ENCODE peak calls at places on chromosomes 16 and 17, in ten cellular contexts. Z is glutamatergic neuron, J is type B pancreatic cell, O is transverse colon, W is pancreas, H is fibroblast of lung, G is H9, U is body of pancreas, V is epithelial cell of proximal tubule, Q is endothelial cell. K is an unnamed sample.

GRCh38 chr17:80385046-80385445 is 29.9 kb upstream of the ENDOV start:
- DNase-seq in Z (no peak), J (no peak), O (no peak), W (no peak), H (no peak), G (no peak), U (no peak), V (no peak), Q (no peak), K (no peak)

GRCh38 chr16:73713817-73714495 is 582.7 kb upstream of the PSMD7 start:
- DNase-seq in Z (peak; percentile 51), J (no peak), O (peak; percentile 23), W (no peak), H (peak; percentile 41), G (peak; percentile 60), U (peak; percentile 14), V (no peak), Q (peak; percentile 65), K (peak; percentile 52)

GRCh38 chr17:81429813-81430510 is 34.7 kb downstream of the BAHCC1 start:
- DNase-seq in Z (no peak), J (no peak), O (no peak), W (no peak), H (peak; percentile 69), G (no peak), U (peak; percentile 51), V (no peak), Q (no peak), K (peak; percentile 54)

GRCh38 chr16:81496742-81497141 is 52.1 kb downstream of the CMIP start:
- DNase-seq in Z (no peak), J (no peak), O (no peak), W (peak; percentile 65), H (no peak), G (no peak), U (no peak), V (no peak), Q (no peak), K (no peak)

GRCh38 chr17:82103588-82104451 is 5.8 kb upstream of the FASN start:
- DNase-seq in Z (no peak), J (no peak), O (peak; percentile 63), W (peak; percentile 84), H (peak; percentile 29), G (peak; percentile 83), U (peak; percentile 78), V (no peak), Q (no peak), K (peak; percentile 38)

GRCh38 chr17:80544655-80545498 is at the start of gene RPTOR:
- DNase-seq in Z (peak; percentile 95), J (peak; percentile 91), O (peak; percentile 94), W (peak; percentile 94), H (peak; percentile 92), G (peak; percentile 94), U (peak; percentile 94), V (no peak), Q (peak; percentile 88), K (peak; percentile 91)

GRCh38 chr16:68332411-68333121 is 21.7 kb downstream of the PRMT7 start:
- DNase-seq in Z (no peak), J (no peak), O (peak; percentile 37), W (no peak), H (peak; percentile 75), G (no peak), U (no peak), V (no peak), Q (peak; percentile 54), K (no peak)

GRCh38 chr16:89473791-89474414 is 16.5 kb downstream of the ANKRD11 start:
- DNase-seq in Z (no peak), J (no peak), O (no peak), W (no peak), H (peak; percentile 48), G (no peak), U (no peak), V (peak; percentile 59), Q (no peak), K (no peak)

GRCh38 chr16:84643180-84643583 is 5.1 kb upstream of the KLHL36 start:
- DNase-seq in Z (peak; percentile 33), J (no peak), O (peak; percentile 58), W (no peak), H (peak; percentile 90), G (no peak), U (peak; percentile 56), V (peak; percentile 67), Q (no peak), K (no peak)

GRCh38 chr16:75064403-75065148 is 52.0 kb downstream of the LDHD start:
- DNase-seq in Z (no peak), J (no peak), O (peak; percentile 69), W (no peak), H (no peak), G (no peak), U (no peak), V (no peak), Q (no peak), K (no peak)

GRCh38 chr16:2857451-2858244 is at the start of gene PRSS22:
- DNase-seq in Z (peak; percentile 28), J (no peak), O (peak; percentile 75), W (peak; percentile 88), H (no peak), G (peak; percentile 74), U (peak; percentile 84), V (no peak), Q (no peak), K (no peak)

DNA sequence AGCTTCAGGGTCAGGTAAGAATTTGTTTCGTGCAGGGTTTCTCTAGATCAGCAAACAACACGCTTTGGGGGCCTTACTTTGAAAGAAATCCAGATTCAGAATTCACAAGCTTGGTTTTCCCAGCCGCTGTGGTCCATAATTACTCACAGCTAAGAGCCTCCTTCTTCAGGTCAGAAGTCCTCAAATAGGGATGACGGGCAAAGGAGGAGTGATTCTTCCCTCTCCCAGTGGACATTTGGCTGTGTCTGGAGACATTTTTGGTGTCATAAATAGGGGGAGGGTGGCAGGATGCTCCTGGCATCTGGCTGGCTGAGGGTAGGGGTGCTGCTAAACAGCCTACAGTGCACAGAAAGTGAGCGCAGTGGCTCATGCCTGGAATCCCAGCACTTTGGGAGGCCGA is 48.6 kb upstream of the USP7 start:
- DNase-seq in Z (no peak), J (no peak), O (no peak), W (no peak), H (no peak), G (no peak), U (no peak), V (no peak), Q (no peak), K (no peak)
- TF ChIP-seq CTCF in Z (no peak), J (no peak), O (no peak), W (no peak), H (no peak), G (no peak), U (no peak), V (no peak), Q (no peak), K (no peak)

GRCh38 chr16:56865394-56866062 is 521 bp downstream of the SLC12A3 start:
- DNase-seq in Z (no peak), J (no peak), O (no peak), W (no peak), H (no peak), G (no peak), U (no peak), V (no peak), Q (no peak), K (no peak)

GRCh38 chr16:56864910-56865309 is at the start of gene SLC12A3:
- DNase-seq in Z (no peak), J (no peak), O (no peak), W (no peak), H (no peak), G (no peak), U (no peak), V (no peak), Q (no peak), K (no peak)

GRCh38 chr16:56868175-56868574 is 3.2 kb downstream of the SLC12A3 start:
- DNase-seq in Z (no peak), J (no peak), O (no peak), W (no peak), H (no peak), G (no peak), U (no peak), V (no peak), Q (no peak), K (no peak)

GRCh38 chr16:56869513-56870270 is 4.7 kb downstream of the SLC12A3 start:
- DNase-seq in Z (no peak), J (no peak), O (peak; percentile 24), W (no peak), H (no peak), G (peak; percentile 81), U (no peak), V (no peak), Q (peak; percentile 23), K (no peak)

DNA sequence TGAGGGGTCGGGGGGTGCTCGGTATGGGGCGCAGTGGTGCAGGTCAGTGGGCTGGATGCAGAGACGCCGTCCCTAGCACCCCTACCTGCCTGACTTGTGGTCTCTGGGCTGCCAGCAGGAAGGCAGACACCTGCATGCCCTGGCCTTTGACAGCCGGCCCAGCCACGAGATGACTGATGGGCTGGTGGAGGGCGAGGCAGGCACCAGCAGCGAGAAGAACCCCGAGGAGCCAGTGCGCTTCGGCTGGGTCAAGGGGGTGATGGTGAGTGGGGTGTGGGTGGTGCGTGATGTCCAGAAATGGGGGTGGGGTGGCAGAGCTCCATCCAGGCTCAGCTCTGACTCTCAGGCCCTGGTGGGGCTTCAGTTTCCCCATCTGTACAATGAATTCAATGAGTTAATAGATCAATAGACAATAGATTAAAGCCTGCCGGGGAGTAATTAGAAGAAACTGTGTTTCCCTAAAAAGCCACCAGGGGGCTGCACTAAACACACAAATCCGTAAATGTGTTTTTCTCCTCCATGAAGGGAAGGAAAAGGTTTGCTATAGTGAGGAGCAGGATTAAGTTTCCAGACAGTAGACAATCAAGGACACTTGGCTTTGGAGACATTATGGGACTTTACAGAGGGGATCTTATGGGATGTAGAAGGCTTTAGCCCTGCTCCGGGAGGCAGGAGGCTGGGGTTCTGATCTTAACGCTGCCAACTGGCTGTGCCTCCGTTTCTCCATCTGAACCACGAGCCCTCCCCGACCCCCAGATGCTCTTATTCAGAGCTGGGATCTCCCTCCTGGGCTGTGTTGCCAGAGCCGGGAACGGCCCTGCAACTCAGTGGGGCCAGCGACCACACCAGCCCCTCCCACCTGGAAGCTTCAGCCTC is 2.2 kb downstream of the SLC12A3 start:
- DNase-seq in Z (no peak), J (no peak), O (peak; percentile 37), W (no peak), H (peak; percentile 78), G (no peak), U (peak; percentile 66), V (no peak), Q (peak; percentile 54), K (peak; percentile 47)
- TF ChIP-seq CTCF in Z (peak; percentile 91), J (peak; percentile 85), O (peak; percentile 84), W (peak; percentile 69), H (peak; percentile 65), G (peak; percentile 78), U (peak; percentile 93), V (peak; percentile 75), Q (peak; percentile 86), K (peak; percentile 85)

GRCh38 chr17:7650509-7651096 is at the start of gene ATP1B2:
- DNase-seq in Z (peak; percentile 86), J (peak; percentile 74), O (peak; percentile 75), W (peak; percentile 86), H (peak; percentile 14), G (peak; percentile 98), U (peak; percentile 84), V (no peak), Q (peak; percentile 64), K (peak; percentile 73)
- TF ChIP-seq CTCF in Z (no peak), J (no peak), O (no peak), W (no peak), H (no peak), G (no peak), U (no peak), V (no peak), Q (no peak), K (no peak)

DNA sequence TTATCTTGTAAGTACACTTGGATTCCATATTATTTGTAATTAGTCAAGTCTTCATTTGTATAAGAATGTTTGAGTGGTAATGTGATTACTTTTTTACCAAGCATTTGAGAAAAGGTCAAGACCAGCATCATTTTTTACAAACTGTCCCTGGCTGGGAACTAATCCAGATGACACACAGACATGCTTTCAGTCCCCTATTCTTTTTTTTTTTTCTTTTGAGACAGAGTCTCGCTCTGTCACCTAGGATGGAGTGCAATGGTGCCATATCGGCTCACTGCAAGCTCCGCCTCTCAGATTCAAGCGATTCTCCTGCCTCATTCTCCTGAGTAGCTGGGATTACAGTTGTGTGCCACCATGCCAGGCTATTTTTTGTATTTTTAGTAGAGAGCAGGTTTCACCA is 4.5 kb downstream of the DERL2 start:
- DNase-seq in Z (no peak), J (no peak), O (no peak), W (no peak), H (no peak), G (no peak), U (no peak), V (no peak), Q (no peak), K (no peak)
- TF ChIP-seq CTCF in Z (no peak), J (no peak), O (no peak), W (no peak), H (no peak), G (no peak), U (no peak), V (no peak), Q (no peak), K (no peak)